ENCODE peak calls at places on chromosomes 2 and 18, in six cellular contexts. One of them, this sample, is unnamed.

GRCh38 chr18:36249392-36249791 is 48.1 kb upstream of the FHOD3 start:
- DNase-seq in BJ: no peak
- DNase-seq in right atrium auricular region: no peak
- DNase-seq in HFF-Myc: no peak
- DNase-seq in heart left ventricle: no peak
- DNase-seq in RWPE2: no peak
- DNase-seq in this sample: no peak

GRCh38 chr18:6681331-6681875 is 48.1 kb upstream of the ARHGAP28 start:
- DNase-seq in BJ: no peak
- DNase-seq in right atrium auricular region: no peak
- DNase-seq in HFF-Myc: no peak
- DNase-seq in RWPE2: no peak
- DNase-seq in heart left ventricle: no peak
- DNase-seq in this sample: no peak

GRCh38 chr2:138395565-138396306 is 105.8 kb upstream of the SPOPL start:
- DNase-seq in heart left ventricle: no peak
- DNase-seq in HFF-Myc: no peak
- DNase-seq in right atrium auricular region: no peak
- DNase-seq in BJ: peak
- DNase-seq in RWPE2: no peak
- DNase-seq in this sample: peak

GRCh38 chr18:13485182-13485581 is 241.2 kb downstream of the FAM210A start:
- DNase-seq in BJ: no peak
- DNase-seq in HFF-Myc: no peak
- DNase-seq in right atrium auricular region: no peak
- DNase-seq in RWPE2: no peak
- DNase-seq in heart left ventricle: no peak
- DNase-seq in this sample: no peak

GRCh38 chr2:26650713-26651457 is 9.7 kb upstream of the CIB4 start:
- DNase-seq in BJ: no peak
- DNase-seq in heart left ventricle: no peak
- DNase-seq in right atrium auricular region: no peak
- DNase-seq in RWPE2: no peak
- DNase-seq in HFF-Myc: no peak
- DNase-seq in this sample: no peak

GRCh38 chr2:19332503-19332902 is 25.9 kb downstream of the OSR1 start:
- DNase-seq in BJ: no peak
- DNase-seq in right atrium auricular region: no peak
- DNase-seq in heart left ventricle: no peak
- DNase-seq in HFF-Myc: no peak
- DNase-seq in RWPE2: no peak
- DNase-seq in this sample: no peak

GRCh38 chr18:77711096-77711495 is 461.4 kb downstream of the GALR1 start:
- DNase-seq in HFF-Myc: no peak
- DNase-seq in RWPE2: no peak
- DNase-seq in heart left ventricle: no peak
- DNase-seq in right atrium auricular region: no peak
- DNase-seq in BJ: no peak
- DNase-seq in this sample: no peak

GRCh38 chr2:20457027-20457426 is 10.2 kb downstream of the RHOB start:
- DNase-seq in RWPE2: no peak
- DNase-seq in heart left ventricle: no peak
- DNase-seq in HFF-Myc: no peak
- DNase-seq in BJ: no peak
- DNase-seq in right atrium auricular region: peak
- DNase-seq in this sample: no peak

GRCh38 chr2:12725238-12726187 is 8.8 kb downstream of the TRIB2 start:
- DNase-seq in heart left ventricle: no peak
- DNase-seq in HFF-Myc: no peak
- DNase-seq in BJ: no peak
- DNase-seq in right atrium auricular region: no peak
- DNase-seq in RWPE2: no peak
- DNase-seq in this sample: no peak

GRCh38 chr2:83517727-83518368 is 941.2 kb downstream of the SUCLG1 start:
- DNase-seq in BJ: no peak
- DNase-seq in HFF-Myc: no peak
- DNase-seq in heart left ventricle: peak
- DNase-seq in RWPE2: no peak
- DNase-seq in right atrium auricular region: no peak
- DNase-seq in this sample: no peak

GRCh38 chr2:113236367-113237159 is 42.2 kb downstream of the PAX8 start:
- DNase-seq in heart left ventricle: no peak
- DNase-seq in right atrium auricular region: no peak
- DNase-seq in HFF-Myc: no peak
- DNase-seq in BJ: no peak
- DNase-seq in RWPE2: no peak
- DNase-seq in this sample: peak

GRCh38 chr2:8761529-8762164 is 75.8 kb downstream of the KIDINS220 start:
- DNase-seq in heart left ventricle: no peak
- DNase-seq in HFF-Myc: no peak
- DNase-seq in BJ: no peak
- DNase-seq in RWPE2: no peak
- DNase-seq in right atrium auricular region: no peak
- DNase-seq in this sample: peak

GRCh38 chr18:8264861-8265411 is 344.3 kb upstream of the RAB12 start:
- DNase-seq in heart left ventricle: no peak
- DNase-seq in HFF-Myc: no peak
- DNase-seq in right atrium auricular region: no peak
- DNase-seq in RWPE2: no peak
- DNase-seq in BJ: no peak
- DNase-seq in this sample: peak

GRCh38 chr2:67516899-67517530 is 119.9 kb downstream of the ETAA1 start:
- DNase-seq in HFF-Myc: no peak
- DNase-seq in right atrium auricular region: no peak
- DNase-seq in RWPE2: no peak
- DNase-seq in heart left ventricle: no peak
- DNase-seq in BJ: peak
- DNase-seq in this sample: peak

GRCh38 chr2:191947235-191947634 is 100.3 kb upstream of the CAVIN2 start:
- DNase-seq in BJ: no peak
- DNase-seq in heart left ventricle: no peak
- DNase-seq in HFF-Myc: no peak
- DNase-seq in right atrium auricular region: no peak
- DNase-seq in RWPE2: no peak
- DNase-seq in this sample: no peak

GRCh38 chr2:32918774-32919173 is 28.0 kb upstream of the LTBP1 start:
- DNase-seq in right atrium auricular region: no peak
- DNase-seq in BJ: no peak
- DNase-seq in HFF-Myc: no peak
- DNase-seq in RWPE2: no peak
- DNase-seq in heart left ventricle: no peak
- DNase-seq in this sample: no peak
- H3K4me3 ChIP-seq in right atrium auricular region: no peak
- H3K4me3 ChIP-seq in BJ: no peak
- H3K4me3 ChIP-seq in HFF-Myc: no peak
- H3K4me3 ChIP-seq in RWPE2: no peak
- H3K4me3 ChIP-seq in heart left ventricle: no peak
- H3K4me3 ChIP-seq in this sample: no peak

DNA sequence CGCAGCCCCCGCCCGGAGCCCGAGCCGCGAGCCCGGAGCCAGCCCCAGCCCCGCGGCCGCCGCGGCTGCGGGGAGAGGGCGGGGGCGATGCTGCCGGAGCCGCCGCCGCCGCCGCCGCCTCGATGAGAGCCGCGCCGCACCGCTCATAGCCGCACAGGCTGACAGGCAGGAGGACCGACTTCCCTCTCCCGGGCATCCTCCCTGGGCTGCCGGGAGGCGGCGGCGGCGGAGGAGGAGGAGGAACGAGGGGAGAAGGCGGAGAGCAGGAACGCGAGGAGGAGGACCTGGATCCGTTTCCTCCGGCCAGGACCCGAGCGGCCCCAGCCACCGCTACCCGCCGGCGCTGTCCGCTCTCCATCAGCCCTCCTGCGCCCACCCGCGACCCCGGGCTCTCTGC is 370 bp downstream of the KLHL29 start:
- DNase-seq in heart left ventricle: peak
- DNase-seq in HFF-Myc: no peak
- DNase-seq in BJ: no peak
- DNase-seq in RWPE2: no peak
- DNase-seq in right atrium auricular region: no peak
- DNase-seq in this sample: peak
- TF ChIP-seq CTCF in heart left ventricle: no peak
- TF ChIP-seq CTCF in HFF-Myc: no peak
- TF ChIP-seq CTCF in BJ: no peak
- TF ChIP-seq CTCF in RWPE2: no peak
- TF ChIP-seq CTCF in right atrium auricular region: no peak
- TF ChIP-seq CTCF in this sample: no peak

DNA sequence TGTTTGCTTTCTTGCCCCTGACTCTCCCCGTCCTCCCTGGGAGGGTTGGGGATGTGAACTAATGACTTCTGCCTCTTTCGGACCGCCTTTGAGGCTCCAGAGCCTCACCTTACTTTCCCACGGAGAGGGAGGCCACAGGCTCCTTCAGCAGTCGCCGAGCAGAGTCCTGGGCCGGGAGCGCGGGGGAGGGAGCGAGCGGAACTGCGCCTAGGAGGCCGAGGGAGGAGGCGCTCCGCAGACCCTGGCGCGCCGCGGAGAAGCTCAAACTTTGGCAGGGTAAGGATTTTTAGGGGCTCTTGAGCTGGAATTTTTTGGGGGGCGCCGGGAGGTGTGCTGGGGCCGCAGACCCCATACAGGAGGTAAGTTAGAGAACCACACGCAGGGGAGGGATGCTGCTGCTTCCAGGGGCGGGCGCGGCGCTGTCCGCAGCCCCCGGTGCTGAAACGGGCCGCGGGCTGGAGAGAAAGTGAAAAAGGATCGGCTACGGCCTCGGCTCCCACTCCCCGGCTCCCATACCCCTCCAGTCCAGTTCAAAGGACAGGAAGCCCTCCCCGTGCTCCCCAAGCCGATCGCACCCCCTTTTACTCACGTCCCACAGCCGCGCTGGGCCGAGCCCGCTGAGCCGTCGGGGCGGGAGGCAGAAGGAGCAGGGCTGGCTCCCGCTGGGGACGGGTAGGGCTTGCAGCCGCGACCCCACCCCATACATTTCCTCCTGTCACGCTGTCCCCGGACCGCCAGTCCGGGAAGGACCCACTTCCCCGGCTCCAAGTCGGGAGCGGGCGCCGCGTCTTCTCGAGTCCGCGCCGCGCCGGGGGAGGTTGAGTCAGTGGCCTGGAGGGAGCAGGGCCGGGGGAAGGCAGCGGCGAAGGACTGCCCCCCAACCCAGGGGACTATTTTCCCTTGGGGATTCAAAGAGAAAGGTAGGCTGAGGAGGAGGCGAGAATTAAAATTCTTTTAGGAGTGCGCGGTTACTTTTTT is at the start of gene CNGA3:
- DNase-seq in right atrium auricular region: no peak
- DNase-seq in BJ: no peak
- DNase-seq in HFF-Myc: no peak
- DNase-seq in heart left ventricle: no peak
- DNase-seq in RWPE2: no peak
- DNase-seq in this sample: no peak
- H3K4me3 ChIP-seq in right atrium auricular region: peak
- H3K4me3 ChIP-seq in BJ: no peak
- H3K4me3 ChIP-seq in HFF-Myc: no peak
- H3K4me3 ChIP-seq in heart left ventricle: peak
- H3K4me3 ChIP-seq in RWPE2: no peak
- H3K4me3 ChIP-seq in this sample: no peak

DNA sequence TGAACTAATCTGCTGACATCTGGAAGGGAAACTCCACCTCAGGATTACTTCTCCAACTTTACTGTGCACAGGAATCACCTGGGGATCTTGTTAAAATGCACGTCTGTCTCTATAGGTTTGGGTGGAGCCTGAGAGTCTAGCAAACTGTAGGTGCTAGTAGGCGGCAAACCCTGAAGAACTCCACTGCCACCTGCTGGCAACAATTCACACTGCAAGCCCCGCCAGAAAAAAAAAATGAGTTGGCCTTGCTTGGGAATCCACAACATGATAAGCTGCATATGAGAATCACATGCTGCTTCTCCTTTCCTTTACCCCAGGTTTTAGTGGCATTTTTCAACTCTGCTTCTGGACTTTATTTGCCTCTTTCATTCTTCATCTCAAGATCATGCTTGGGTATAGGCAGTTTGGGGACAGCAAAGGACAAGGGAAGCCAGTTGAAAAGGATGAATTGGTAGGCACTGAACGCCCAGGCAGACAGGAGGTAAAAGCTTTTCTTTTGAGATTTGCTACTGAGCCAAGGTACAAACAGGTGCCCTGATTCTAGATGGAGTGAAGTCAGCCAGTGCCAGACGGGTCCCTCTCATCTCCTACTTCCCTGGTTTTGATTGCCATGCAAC is 88.8 kb downstream of the VIT start:
- DNase-seq in RWPE2: no peak
- DNase-seq in heart left ventricle: no peak
- DNase-seq in right atrium auricular region: peak
- DNase-seq in BJ: peak
- DNase-seq in HFF-Myc: peak
- DNase-seq in this sample: peak
- TF ChIP-seq CTCF in RWPE2: peak
- TF ChIP-seq CTCF in heart left ventricle: peak
- TF ChIP-seq CTCF in right atrium auricular region: peak
- TF ChIP-seq CTCF in BJ: peak
- TF ChIP-seq CTCF in HFF-Myc: peak
- TF ChIP-seq CTCF in this sample: peak

GRCh38 chr2:53859354-53860159 is at the start of gene GPR75:
- DNase-seq in BJ: no peak
- DNase-seq in heart left ventricle: peak
- DNase-seq in HFF-Myc: no peak
- DNase-seq in RWPE2: peak
- DNase-seq in right atrium auricular region: no peak
- DNase-seq in this sample: peak
- H3K4me3 ChIP-seq in BJ: peak
- H3K4me3 ChIP-seq in heart left ventricle: peak
- H3K4me3 ChIP-seq in HFF-Myc: peak
- H3K4me3 ChIP-seq in RWPE2: peak
- H3K4me3 ChIP-seq in right atrium auricular region: peak
- H3K4me3 ChIP-seq in this sample: peak

GRCh38 chr2:129301431-129301913 is 678.0 kb upstream of the RAB6C start:
- DNase-seq in HFF-Myc: no peak
- DNase-seq in right atrium auricular region: peak
- DNase-seq in RWPE2: no peak
- DNase-seq in BJ: no peak
- DNase-seq in heart left ventricle: no peak
- DNase-seq in this sample: no peak
- TF ChIP-seq CTCF in HFF-Myc: no peak
- TF ChIP-seq CTCF in right atrium auricular region: no peak
- TF ChIP-seq CTCF in RWPE2: no peak
- TF ChIP-seq CTCF in BJ: no peak
- TF ChIP-seq CTCF in heart left ventricle: no peak
- TF ChIP-seq CTCF in this sample: no peak

GRCh38 chr2:78132391-78133370 is 610.5 kb upstream of the LRRTM4 start:
- DNase-seq in RWPE2: no peak
- DNase-seq in right atrium auricular region: no peak
- DNase-seq in heart left ventricle: no peak
- DNase-seq in BJ: no peak
- DNase-seq in HFF-Myc: no peak
- DNase-seq in this sample: no peak
- H3K4me3 ChIP-seq in RWPE2: no peak
- H3K4me3 ChIP-seq in right atrium auricular region: no peak
- H3K4me3 ChIP-seq in heart left ventricle: no peak
- H3K4me3 ChIP-seq in BJ: no peak
- H3K4me3 ChIP-seq in HFF-Myc: no peak
- H3K4me3 ChIP-seq in this sample: no peak